ENCODE peak calls at places on chromosomes 11 and 22, in ten cellular contexts. Y is CD8-positive, alpha-beta T cell; T is breast epithelium; J is uterus; O is right lobe of liver; R is CD4-positive, alpha-beta T cell; Z is PC-3; G is esophagus squamous epithelium; K is CD8-positive, alpha-beta memory T cell; L is SK-N-SH. Q is an unnamed sample. For H3K27me3, the result is how much of the 10 kb centered on the place peaks cover.

GRCh38 chr11:36233226-36233625 is 56.0 kb downstream of the COMMD9 start:
- DNase-seq in Y (no peak), T (no peak), J (no peak), O (no peak), R (no peak), Z (no peak), G (no peak), K (no peak), L (no peak), Q (no peak)

GRCh38 chr11:12402027-12402426 is 24.7 kb downstream of the PARVA start:
- DNase-seq in Y (no peak), T (no peak), J (no peak), O (no peak), R (no peak), Z (no peak), G (no peak), K (no peak), L (no peak), Q (no peak)

GRCh38 chr11:132960679-132961078 is 571.6 kb downstream of the OPCML start:
- DNase-seq in Y (no peak), T (no peak), J (no peak), O (no peak), R (no peak), Z (no peak), G (no peak), K (no peak), L (no peak), Q (no peak)

GRCh38 chr11:121544956-121545355 is 92.2 kb upstream of the SORL1-AS1 start:
- DNase-seq in Y (peak), T (no peak), J (no peak), O (no peak), R (peak), Z (no peak), G (no peak), K (peak), L (no peak), Q (no peak)

GRCh38 chr11:73399159-73400090 is 23.2 kb downstream of the RELT start:
- DNase-seq in Y (no peak), T (no peak), J (no peak), O (peak), R (no peak), Z (no peak), G (no peak), K (no peak), L (no peak), Q (no peak)

GRCh38 chr11:1938343-1939005 is 8.7 kb upstream of the MRPL23 start:
- DNase-seq in Y (no peak), T (no peak), J (no peak), O (peak), R (no peak), Z (no peak), G (no peak), K (no peak), L (peak), Q (no peak)

GRCh38 chr22:43007519-43008102 is 7.3 kb downstream of the PACSIN2 start:
- DNase-seq in Y (no peak), T (no peak), J (no peak), O (no peak), R (no peak), Z (no peak), G (no peak), K (no peak), L (no peak), Q (no peak)

GRCh38 chr11:121801796-121802195 is 314.2 kb downstream of the BLID start:
- DNase-seq in Y (no peak), T (no peak), J (no peak), O (no peak), R (no peak), Z (no peak), G (no peak), K (no peak), L (no peak), Q (no peak)

GRCh38 chr11:35794850-35795249 is 132.3 kb downstream of the TRIM44 start:
- DNase-seq in Y (no peak), T (no peak), J (no peak), O (no peak), R (no peak), Z (peak), G (no peak), K (no peak), L (no peak), Q (no peak)

GRCh38 chr11:13277719-13278619 is at the start of gene BMAL1:
- DNase-seq in Y (peak), T (peak), J (peak), O (peak), R (peak), Z (no peak), G (no peak), K (peak), L (peak), Q (no peak)

GRCh38 chr11:8333431-8334401 is 70.0 kb upstream of the LMO1 start:
- DNase-seq in Y (no peak), T (no peak), J (no peak), O (peak), R (no peak), Z (peak), G (no peak), K (no peak), L (no peak), Q (no peak)

GRCh38 chr22:39350803-39351688 is 1.3 kb downstream of the SYNGR1 start:
- DNase-seq in Y (no peak), T (no peak), J (no peak), O (no peak), R (no peak), Z (no peak), G (no peak), K (no peak), L (no peak), Q (no peak)
- H3K27ac ChIP-seq in Y (no peak), T (peak), J (peak), O (no peak), R (no peak), Z (no peak), G (peak), K (no peak), L (no peak), Q (no peak)

DNA sequence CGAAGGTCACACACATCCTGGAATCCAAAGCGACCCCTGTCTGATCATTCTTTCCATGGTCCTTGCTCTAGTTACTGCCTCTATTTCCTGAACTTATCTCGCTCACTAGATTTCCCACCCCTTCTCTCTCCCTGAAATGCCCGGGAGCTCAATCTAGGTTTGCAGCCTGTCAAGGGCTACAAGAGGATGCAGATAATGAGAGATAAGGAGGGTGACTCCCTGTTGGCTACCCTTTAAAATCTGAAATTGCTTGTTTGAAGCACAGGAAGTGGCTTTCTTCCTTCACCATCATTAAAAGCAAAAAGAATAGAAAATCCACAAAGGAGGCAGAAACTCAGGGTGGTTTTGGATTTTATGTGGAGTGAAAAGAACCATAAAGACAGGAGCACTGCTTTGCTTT is 13.0 kb upstream of the FLI1 start:
- DNase-seq in Y (no peak), T (no peak), J (no peak), O (no peak), R (no peak), Z (no peak), G (no peak), K (no peak), L (no peak), Q (no peak)
- H3K27me3 ChIP-seq in Y (under half), T (under half), J (under half), O (under half), R (under half), Z (under half), G (under half), K (under half), L (under half), Q (under half)

GRCh38 chr11:68813778-68814177 is 27.9 kb downstream of the CPT1A start:
- DNase-seq in Y (no peak), T (no peak), J (no peak), O (no peak), R (no peak), Z (no peak), G (no peak), K (no peak), L (no peak), Q (no peak)

GRCh38 chr11:68809506-68809905 is 32.2 kb downstream of the CPT1A start:
- DNase-seq in Y (no peak), T (no peak), J (no peak), O (no peak), R (no peak), Z (no peak), G (no peak), K (no peak), L (no peak), Q (no peak)

GRCh38 chr11:68810164-68810563 is 31.6 kb downstream of the CPT1A start:
- DNase-seq in Y (no peak), T (no peak), J (no peak), O (peak), R (no peak), Z (no peak), G (no peak), K (no peak), L (peak), Q (no peak)

GRCh38 chr11:68808787-68809186 is 32.9 kb downstream of the CPT1A start:
- DNase-seq in Y (no peak), T (no peak), J (no peak), O (no peak), R (no peak), Z (no peak), G (no peak), K (no peak), L (no peak), Q (no peak)

DNA sequence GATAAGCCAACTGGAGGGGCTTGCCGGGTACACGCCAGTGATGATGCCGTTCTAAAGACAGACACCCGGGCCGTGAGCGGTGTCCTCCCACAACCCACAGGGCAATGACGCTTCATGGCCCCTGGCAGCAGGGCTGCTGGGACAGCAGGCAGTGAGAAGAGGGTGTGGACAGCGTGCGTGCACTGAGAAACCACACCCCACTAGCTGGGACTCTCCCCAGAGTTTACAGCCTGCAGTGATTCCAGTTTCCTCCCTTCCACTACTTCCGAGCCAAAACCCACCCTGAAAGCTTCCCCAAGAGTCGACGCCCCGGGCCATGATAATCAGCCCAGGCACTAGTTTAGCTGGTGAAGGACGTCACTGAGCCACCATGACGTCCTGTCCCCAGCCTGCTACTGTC is 29.2 kb downstream of the CPT1A start:
- DNase-seq in Y (no peak), T (no peak), J (no peak), O (no peak), R (no peak), Z (no peak), G (no peak), K (no peak), L (no peak), Q (no peak)
- H3K27ac ChIP-seq in Y (no peak), T (no peak), J (no peak), O (no peak), R (no peak), Z (no peak), G (no peak), K (no peak), L (no peak), Q (no peak)

GRCh38 chr22:38844661-38845367 is 986 bp upstream of the NPTXR start:
- DNase-seq in Y (no peak), T (no peak), J (no peak), O (no peak), R (no peak), Z (no peak), G (no peak), K (no peak), L (no peak), Q (no peak)
- H3K27me3 ChIP-seq in Y (under half), T (under half), J (under half), O (under half), R (under half), Z (under half), G (under half), K (under half), L (under half), Q (under half)

DNA sequence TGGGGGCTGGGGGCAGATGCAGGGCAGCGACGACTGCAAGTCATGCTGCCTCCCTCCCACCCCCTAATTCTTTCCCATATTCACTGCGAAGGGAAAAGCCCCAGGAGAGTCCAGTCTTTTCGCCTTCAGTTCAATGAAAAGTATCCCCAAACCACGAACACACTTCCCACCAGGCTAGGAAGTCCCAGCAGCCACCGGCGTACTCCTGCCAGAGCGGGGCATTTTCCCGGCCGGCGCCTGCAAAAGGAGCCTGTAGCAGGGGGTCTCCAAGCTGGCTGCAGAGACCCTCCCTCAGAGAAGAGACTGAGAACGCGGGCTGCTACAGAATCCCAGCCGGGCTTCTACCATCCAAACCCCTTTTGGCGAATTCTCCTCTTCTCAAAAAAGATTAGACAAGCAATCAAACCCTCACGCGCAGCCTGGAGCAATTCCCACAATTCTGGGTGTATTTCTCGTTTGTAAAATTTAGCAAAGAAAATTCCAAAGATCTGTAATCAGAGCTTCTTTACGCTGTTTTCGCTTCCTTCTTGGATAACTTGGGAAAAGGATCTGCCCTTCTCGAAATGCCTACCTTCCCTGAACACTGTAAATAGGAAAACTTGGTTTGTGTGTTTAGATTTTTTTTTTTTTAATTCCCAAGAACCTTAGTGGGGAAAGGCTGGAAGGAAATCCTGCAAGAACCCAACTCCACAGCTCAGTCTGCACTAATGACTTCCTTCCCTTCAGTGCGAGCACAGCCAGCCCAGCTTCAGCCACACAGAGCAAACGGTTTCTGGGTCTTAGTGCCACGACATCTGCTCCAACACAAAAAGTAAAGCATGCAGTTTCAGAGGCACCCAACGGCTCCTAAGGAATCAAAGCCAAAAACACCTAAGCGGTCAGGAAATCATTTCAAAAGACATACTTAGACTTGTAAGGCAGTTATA is 236.4 kb downstream of the TTC28 start:
- DNase-seq in Y (no peak), T (no peak), J (peak), O (peak), R (peak), Z (no peak), G (no peak), K (no peak), L (peak), Q (peak)
- H3K27ac ChIP-seq in Y (no peak), T (peak), J (peak), O (peak), R (no peak), Z (no peak), G (peak), K (no peak), L (peak), Q (no peak)

DNA sequence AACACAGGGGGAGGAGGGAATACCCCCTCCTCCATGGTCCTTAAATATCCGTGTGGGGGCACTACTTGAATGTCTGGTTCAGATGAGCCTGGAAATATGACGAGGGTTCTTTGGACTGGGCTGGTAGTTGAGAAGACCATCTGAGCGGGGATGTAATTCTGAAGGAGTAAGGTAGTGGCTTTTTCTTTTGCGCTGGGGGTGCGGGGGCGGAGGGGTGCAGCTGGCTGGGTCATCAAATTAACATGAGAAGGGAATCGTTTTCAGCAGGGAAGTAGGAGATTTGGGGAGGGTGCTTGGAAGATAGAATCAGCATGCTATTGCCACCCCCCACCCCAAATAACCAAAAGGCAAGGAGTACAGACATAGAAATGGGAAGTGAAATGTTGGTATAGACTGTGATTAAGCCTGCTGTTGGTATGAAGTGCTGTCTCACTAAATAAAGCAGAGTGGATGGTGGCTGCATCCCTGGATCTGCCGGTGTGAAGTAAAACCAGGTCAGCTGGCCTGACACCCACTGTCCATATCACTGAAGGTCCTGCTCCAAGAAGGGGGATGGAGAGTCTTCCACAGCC is 121.9 kb upstream of the HSD17B12 start:
- DNase-seq in Y (no peak), T (no peak), J (no peak), O (no peak), R (no peak), Z (no peak), G (no peak), K (no peak), L (no peak), Q (no peak)
- H3K27me3 ChIP-seq in Y (under half), T (under half), J (under half), O (under half), R (half or more), Z (half or more), G (under half), K (under half), L (under half), Q (under half)

GRCh38 chr11:75101424-75102128 is 4.9 kb upstream of the OR2AT4 start:
- DNase-seq in Y (no peak), T (no peak), J (no peak), O (no peak), R (no peak), Z (no peak), G (no peak), K (no peak), L (no peak), Q (no peak)

GRCh38 chr11:75099635-75100034 is 3.0 kb upstream of the OR2AT4 start:
- DNase-seq in Y (no peak), T (no peak), J (no peak), O (no peak), R (no peak), Z (no peak), G (no peak), K (no peak), L (no peak), Q (no peak)

GRCh38 chr11:75096456-75097172 is at the start of gene OR2AT4:
- DNase-seq in Y (no peak), T (no peak), J (no peak), O (no peak), R (no peak), Z (no peak), G (no peak), K (no peak), L (no peak), Q (no peak)

GRCh38 chr11:75100314-75100713 is 3.6 kb upstream of the OR2AT4 start:
- DNase-seq in Y (no peak), T (no peak), J (no peak), O (no peak), R (no peak), Z (peak), G (no peak), K (no peak), L (no peak), Q (no peak)

GRCh38 chr11:75097173-75097557 is 489 bp upstream of the OR2AT4 start:
- DNase-seq in Y (no peak), T (no peak), J (no peak), O (no peak), R (no peak), Z (no peak), G (no peak), K (no peak), L (no peak), Q (no peak)
- H3K27ac ChIP-seq in Y (no peak), T (no peak), J (no peak), O (no peak), R (no peak), Z (no peak), G (no peak), K (no peak), L (no peak), Q (no peak)

GRCh38 chr22:48880749-48881148 is 946.9 kb downstream of the BRD1 start:
- DNase-seq in Y (no peak), T (no peak), J (no peak), O (no peak), R (no peak), Z (no peak), G (no peak), K (no peak), L (no peak), Q (no peak)

GRCh38 chr22:48881326-48881980 is 946.2 kb downstream of the BRD1 start:
- DNase-seq in Y (no peak), T (no peak), J (no peak), O (peak), R (no peak), Z (no peak), G (no peak), K (no peak), L (no peak), Q (no peak)

GRCh38 chr22:48874956-48875355 is 952.7 kb downstream of the BRD1 start:
- DNase-seq in Y (no peak), T (no peak), J (no peak), O (no peak), R (no peak), Z (no peak), G (no peak), K (no peak), L (no peak), Q (no peak)

GRCh38 chr22:48872271-48873260 is 955.1 kb downstream of the BRD1 start:
- DNase-seq in Y (no peak), T (no peak), J (no peak), O (no peak), R (no peak), Z (no peak), G (no peak), K (no peak), L (no peak), Q (no peak)

GRCh38 chr22:48876951-48877350 is 950.7 kb downstream of the BRD1 start:
- DNase-seq in Y (no peak), T (no peak), J (no peak), O (no peak), R (no peak), Z (no peak), G (no peak), K (no peak), L (no peak), Q (no peak)
- H3K27me3 ChIP-seq in Y (under half), T (under half), J (under half), O (under half), R (under half), Z (under half), G (under half), K (under half), L (under half), Q (under half)

GRCh38 chr22:48832592-48832991 is 995.1 kb downstream of the BRD1 start:
- DNase-seq in Y (peak), T (no peak), J (no peak), O (no peak), R (no peak), Z (no peak), G (no peak), K (no peak), L (no peak), Q (no peak)
- H3K27ac ChIP-seq in Y (no peak), T (no peak), J (no peak), O (no peak), R (no peak), Z (no peak), G (no peak), K (no peak), L (no peak), Q (no peak)

GRCh38 chr11:17697175-17697949 is 22.0 kb upstream of the MYOD1 start:
- DNase-seq in Y (no peak), T (no peak), J (no peak), O (no peak), R (no peak), Z (no peak), G (no peak), K (no peak), L (no peak), Q (no peak)
- H3K27me3 ChIP-seq in Y (under half), T (under half), J (under half), O (under half), R (half or more), Z (under half), G (under half), K (under half), L (under half), Q (under half)